ENCODE peak calls at places on chromosomes 7 and 10, in four cellular contexts. U is A549, D is SK-N-SH, G is GM12878. W is an unnamed sample.

GRCh38 chr10:70602665-70603438 is at the start of gene PRF1:
- DNase-seq in U (no peak), D (no peak), G (no peak), W (no peak)

GRCh38 chr10:82757907-82758306 is 882.9 kb downstream of the NRG3 start:
- DNase-seq in U (no peak), D (no peak), G (no peak), W (no peak)

GRCh38 chr7:158284617-158285382 is 302.8 kb downstream of the PTPRN2 start:
- DNase-seq in U (no peak), D (no peak), G (no peak), W (no peak)

GRCh38 chr7:71303566-71303965 is 171.6 kb downstream of the GALNT17 start:
- DNase-seq in U (no peak), D (no peak), G (no peak), W (no peak)

GRCh38 chr7:128879461-128879938 is 16.8 kb downstream of the ATP6V1F start:
- DNase-seq in U (no peak), D (no peak), G (no peak), W (no peak)

GRCh38 chr7:92761391-92762098 is 74.8 kb downstream of the CDK6 start:
- DNase-seq in U (no peak), D (no peak), G (no peak), W (no peak)

GRCh38 chr10:132282667-132283603 is 24.8 kb downstream of the STK32C start:
- DNase-seq in U (no peak), D (peak; percentile 56), G (no peak), W (no peak)

GRCh38 chr10:3925184-3925583 is 140.2 kb upstream of the KLF6 start:
- DNase-seq in U (no peak), D (no peak), G (no peak), W (no peak)

GRCh38 chr10:102612964-102613275 is 31.4 kb upstream of the TRIM8 start:
- DNase-seq in U (no peak), D (no peak), G (no peak), W (no peak)

GRCh38 chr7:12965767-12966166 is 278.3 kb downstream of the ARL4A start:
- DNase-seq in U (no peak), D (no peak), G (no peak), W (no peak)

GRCh38 chr7:85454904-85455303 is 268.0 kb upstream of the SEMA3D start:
- DNase-seq in U (no peak), D (no peak), G (no peak), W (peak; percentile 23)

GRCh38 chr7:1470901-1471300 is 11.6 kb upstream of the MICALL2 start:
- DNase-seq in U (no peak), D (no peak), G (no peak), W (no peak)

GRCh38 chr7:98368721-98369120 is 32.2 kb downstream of the BAIAP2L1 start:
- DNase-seq in U (no peak), D (no peak), G (no peak), W (peak; percentile 34)

GRCh38 chr7:133649593-133649992 is 396.7 kb downstream of the EXOC4 start:
- DNase-seq in U (no peak), D (no peak), G (no peak), W (peak; percentile 11)

GRCh38 chr10:31958849-31959248 is 30.2 kb upstream of the ARHGAP12 start:
- DNase-seq in U (no peak), D (no peak), G (no peak), W (no peak)

GRCh38 chr7:81280531-81280930 is 361.7 kb upstream of the SEMA3C start:
- DNase-seq in U (no peak), D (no peak), G (no peak), W (no peak)

GRCh38 chr7:79272066-79272669 is 181.3 kb downstream of the MAGI2 start:
- DNase-seq in U (peak; percentile 18), D (peak; percentile 41), G (no peak), W (peak; percentile 70)

GRCh38 chr10:128043259-128044045 is 82.8 kb downstream of the MKI67 start:
- DNase-seq in U (no peak), D (no peak), G (no peak), W (no peak)

GRCh38 chr7:72476608-72477305 is 64.6 kb upstream of the CALN1 start:
- DNase-seq in U (no peak), D (no peak), G (no peak), W (no peak)

GRCh38 chr10:70162892-70163201 is 7.5 kb downstream of the SAR1A start:
- DNase-seq in U (no peak), D (no peak), G (peak; percentile 43), W (no peak)

GRCh38 chr7:21771906-21772610 is 173.6 kb downstream of the CDCA7L start:
- DNase-seq in U (no peak), D (no peak), G (no peak), W (no peak)

GRCh38 chr7:3300221-3300650 is 816 bp upstream of the SDK1 start:
- DNase-seq in U (no peak), D (peak; percentile 64), G (no peak), W (peak; percentile 15)

GRCh38 chr10:102475451-102476040 is 24.2 kb upstream of the C10orf95 start:
- DNase-seq in U (no peak), D (no peak), G (no peak), W (no peak)

GRCh38 chr10:14810969-14811953 is 26.6 kb downstream of the CDNF start:
- DNase-seq in U (no peak), D (no peak), G (no peak), W (no peak)

GRCh38 chr7:29145553-29146081 is 720 bp downstream of the CPVL start:
- DNase-seq in U (no peak), D (no peak), G (no peak), W (no peak)

GRCh38 chr7:116575853-116576252 is 51.0 kb downstream of the CAV1 start:
- DNase-seq in U (no peak), D (no peak), G (no peak), W (no peak)

GRCh38 chr10:132436861-132437410 is 39.9 kb downstream of the PWWP2B start:
- DNase-seq in U (no peak), D (no peak), G (no peak), W (no peak)

GRCh38 chr7:46945328-46945727 is 636.6 kb downstream of the TNS3 start:
- DNase-seq in U (no peak), D (no peak), G (no peak), W (no peak)

GRCh38 chr10:116671274-116671926 is 50.6 kb downstream of the PNLIPRP2 start:
- DNase-seq in U (no peak), D (no peak), G (no peak), W (peak; percentile 68)

GRCh38 chr7:127187740-127188139 is 65.0 kb downstream of the GRM8 start:
- DNase-seq in U (no peak), D (no peak), G (no peak), W (no peak)

GRCh38 chr10:114819313-114819712 is 2.3 kb upstream of the FHIP2A start:
- DNase-seq in U (no peak), D (no peak), G (no peak), W (no peak)

GRCh38 chr10:114821293-114821914 is at the start of gene FHIP2A:
- DNase-seq in U (peak; percentile 61), D (peak; percentile 96), G (no peak), W (peak; percentile 66)

GRCh38 chr10:114824396-114824795 is 2.8 kb downstream of the FHIP2A start:
- DNase-seq in U (no peak), D (no peak), G (no peak), W (peak; percentile 21)

GRCh38 chr10:114822771-114823463 is 1.3 kb downstream of the FHIP2A start:
- DNase-seq in U (no peak), D (no peak), G (no peak), W (peak; percentile 74)

GRCh38 chr10:114821915-114822770 is 563 bp downstream of the FHIP2A start:
- DNase-seq in U (peak; percentile 26), D (peak; percentile 81), G (no peak), W (peak; percentile 14)
- TF ChIP-seq RFX5 in U (no peak), D (no peak), G (no peak), W (no peak)

GRCh38 chr7:25858562-25859411 is 293.2 kb upstream of the NFE2L3 start:
- DNase-seq in U (no peak), D (no peak), G (no peak), W (no peak)

GRCh38 chr7:25858200-25858561 is 293.8 kb upstream of the NFE2L3 start:
- DNase-seq in U (no peak), D (no peak), G (no peak), W (no peak)

GRCh38 chr7:25856056-25856780 is 295.8 kb upstream of the NFE2L3 start:
- DNase-seq in U (no peak), D (no peak), G (no peak), W (peak; percentile 37)

GRCh38 chr7:25859412-25859704 is 292.6 kb upstream of the NFE2L3 start:
- DNase-seq in U (no peak), D (no peak), G (no peak), W (no peak)

DNA sequence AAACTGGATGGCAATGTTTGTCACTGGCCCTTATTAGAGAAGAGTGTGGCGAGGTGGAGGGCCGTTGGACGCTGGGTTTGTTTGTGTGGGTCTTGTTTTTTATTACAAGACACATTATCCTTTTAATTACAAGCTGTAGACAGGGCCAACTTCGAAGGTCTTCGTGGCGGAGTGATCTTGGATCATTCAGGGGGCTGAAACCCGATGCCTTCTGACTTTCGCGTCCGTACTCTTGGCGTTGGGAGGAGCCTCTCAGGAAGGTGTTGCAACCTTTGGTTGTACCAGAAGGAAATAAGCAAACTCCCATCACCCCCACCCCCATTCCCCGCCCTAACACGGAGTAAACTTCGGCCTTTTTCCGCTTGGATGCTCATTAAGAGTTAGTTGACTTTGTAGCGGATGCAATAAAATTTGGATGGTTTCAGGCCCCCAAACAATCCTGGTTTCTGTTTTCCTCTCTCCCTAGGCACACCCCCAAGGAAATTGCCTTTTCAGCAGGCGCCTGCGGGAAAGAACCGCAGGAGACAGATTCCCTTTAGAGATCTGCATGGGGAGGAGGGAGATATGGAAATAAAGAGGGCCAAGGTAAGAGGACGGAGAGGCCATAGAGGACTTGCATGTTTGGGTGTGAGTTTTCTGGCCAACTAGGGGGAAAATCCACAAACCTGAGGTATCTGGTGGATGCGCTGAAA is 294.5 kb upstream of the NFE2L3 start:
- DNase-seq in U (peak; percentile 35), D (peak; percentile 36), G (no peak), W (peak; percentile 55)
- TF ChIP-seq RFX5 in U (no peak), D (no peak), G (no peak), W (no peak)

DNA sequence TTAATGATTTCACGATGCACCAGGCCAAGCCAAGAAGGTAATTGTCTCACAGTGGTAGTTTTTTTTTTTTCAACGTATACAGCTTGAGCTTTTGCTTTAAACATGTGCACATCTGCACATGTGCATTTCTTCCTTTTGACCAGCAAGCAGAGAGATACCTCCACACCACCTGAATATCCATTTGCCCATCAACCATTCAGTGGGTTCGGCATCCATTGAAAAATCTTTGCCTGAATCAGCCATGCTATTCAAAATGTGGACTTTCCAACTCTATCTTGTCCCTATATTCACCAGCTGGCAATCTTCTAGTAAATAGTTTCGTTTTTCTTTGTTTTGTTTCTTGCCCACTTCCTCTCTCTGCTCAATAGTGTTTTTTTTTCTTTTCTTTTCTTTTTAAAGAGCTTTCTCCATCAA is 7.7 kb upstream of the TRA2A start:
- DNase-seq in U (no peak), D (no peak), G (peak; percentile 62), W (no peak)
- TF ChIP-seq RFX5 in U (no peak), D (no peak), G (no peak), W (no peak)

GRCh38 chr7:134780166-134780853 is 876 bp downstream of the CALD1 start:
- DNase-seq in U (no peak), D (no peak), G (no peak), W (no peak)

GRCh38 chr7:134778941-134779740 is at the start of gene CALD1:
- DNase-seq in U (peak; percentile 68), D (peak; percentile 62), G (no peak), W (peak; percentile 99)

GRCh38 chr7:134777470-134777869 is 2.0 kb upstream of the CALD1 start:
- DNase-seq in U (no peak), D (peak; percentile 29), G (no peak), W (peak; percentile 62)

GRCh38 chr7:134779741-134780065 is 269 bp downstream of the CALD1 start:
- DNase-seq in U (no peak), D (no peak), G (no peak), W (no peak)

GRCh38 chr7:134777908-134778580 is 1.4 kb upstream of the CALD1 start:
- DNase-seq in U (no peak), D (no peak), G (no peak), W (no peak)
- TF ChIP-seq RFX5 in U (no peak), D (no peak), G (no peak), W (no peak)

W was measured in IMR-90.